ENCODE peak calls at places on chromosomes 13 and 19, in six cellular contexts. O is IMR-90, R is H9, D is mesenchymal stem cell, G is H1, Z is trophoblast cell. I is an unnamed sample.

GRCh38 chr19:28883241-28883693 is 329.7 kb downstream of the UQCRFS1 start:
- DNase-seq in O (peak; percentile 41), R (peak; percentile 34), Z (no peak), G (no peak), D (no peak), I (no peak)

GRCh38 chr19:3262362-3262761 is 37.9 kb downstream of the CELF5 start:
- DNase-seq in G (no peak), O (no peak), R (no peak), D (no peak), Z (no peak), I (no peak)

GRCh38 chr19:40084948-40085347 is 5.8 kb downstream of the ZNF780A start:
- DNase-seq in O (no peak), G (no peak), Z (peak; percentile 1), D (no peak), R (no peak), I (no peak)

GRCh38 chr19:35040826-35041547 is 534 bp upstream of the HPN start:
- DNase-seq in O (no peak), G (no peak), R (peak; percentile 87), Z (peak; percentile 26), D (peak; percentile 30), I (no peak)

GRCh38 chr19:5627395-5627904 is 4.6 kb downstream of the SAFB start:
- DNase-seq in O (peak; percentile 72), Z (peak; percentile 42), D (peak; percentile 47), R (peak; percentile 31), G (no peak), I (no peak)

GRCh38 chr19:13729859-13730258 is 34.5 kb upstream of the MRI1 start:
- DNase-seq in O (peak; percentile 61), Z (no peak), D (no peak), G (no peak), R (no peak), I (no peak)

GRCh38 chr13:110445722-110446569 is 115.6 kb downstream of the RAB20 start:
- DNase-seq in D (no peak), O (peak; percentile 31), R (no peak), Z (no peak), G (no peak), I (no peak)

GRCh38 chr13:41352935-41353801 is 42.1 kb downstream of the NAA16 start:
- DNase-seq in O (peak; percentile 59), Z (peak; percentile 98), G (no peak), R (peak; percentile 47), D (peak; percentile 82), I (peak; percentile 38)

GRCh38 chr13:86914757-86915156 is 756.4 kb upstream of the SLITRK5 start:
- DNase-seq in O (no peak), R (no peak), D (no peak), Z (no peak), G (no peak), I (no peak)
- H3K18ac ChIP-seq in O (no peak overlapping the region), R (no peak overlapping the region), D (no peak overlapping the region), Z (no peak overlapping the region), G (no peak overlapping the region), I (no peak overlapping the region)

DNA sequence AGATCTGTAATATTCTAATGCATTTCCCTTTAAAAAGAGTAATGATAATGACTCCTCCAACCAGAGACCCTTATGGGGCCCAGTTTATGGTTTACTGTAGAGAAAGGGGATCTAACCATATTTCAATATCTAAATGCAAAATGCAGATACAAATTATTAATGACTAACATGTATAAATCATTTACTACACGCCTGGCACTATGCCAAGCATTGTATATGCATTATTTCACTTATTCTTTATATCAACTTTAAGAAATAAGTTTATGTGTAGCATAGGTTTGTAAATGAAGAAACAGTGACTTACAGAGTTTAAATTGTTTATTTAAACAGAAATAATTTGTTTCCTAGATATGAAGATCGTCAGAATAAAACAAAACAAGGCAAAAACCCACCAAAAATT is 86.2 kb upstream of the SCEL start:
- DNase-seq in Z (no peak), O (no peak), D (no peak), R (no peak), G (no peak), I (no peak)
- H4K91ac ChIP-seq in Z (no peak overlapping the region), O (no peak overlapping the region), D (no peak overlapping the region), R (no peak overlapping the region), G (no peak overlapping the region), I (no peak overlapping the region)

GRCh38 chr19:36527873-36528193 is 238 bp downstream of the ZNF260 start:
- DNase-seq in R (no peak), G (no peak), D (no peak), Z (peak; percentile 0), O (no peak), I (no peak)
- H3K18ac ChIP-seq in R (peak overlapping the region; percentile 99), G (peak overlapping the region; percentile 96), D (peak overlapping the region; percentile 14), Z (peak overlapping the region; percentile 98), O (peak overlapping the region; percentile 82), I (peak overlapping the region; percentile 97)

DNA sequence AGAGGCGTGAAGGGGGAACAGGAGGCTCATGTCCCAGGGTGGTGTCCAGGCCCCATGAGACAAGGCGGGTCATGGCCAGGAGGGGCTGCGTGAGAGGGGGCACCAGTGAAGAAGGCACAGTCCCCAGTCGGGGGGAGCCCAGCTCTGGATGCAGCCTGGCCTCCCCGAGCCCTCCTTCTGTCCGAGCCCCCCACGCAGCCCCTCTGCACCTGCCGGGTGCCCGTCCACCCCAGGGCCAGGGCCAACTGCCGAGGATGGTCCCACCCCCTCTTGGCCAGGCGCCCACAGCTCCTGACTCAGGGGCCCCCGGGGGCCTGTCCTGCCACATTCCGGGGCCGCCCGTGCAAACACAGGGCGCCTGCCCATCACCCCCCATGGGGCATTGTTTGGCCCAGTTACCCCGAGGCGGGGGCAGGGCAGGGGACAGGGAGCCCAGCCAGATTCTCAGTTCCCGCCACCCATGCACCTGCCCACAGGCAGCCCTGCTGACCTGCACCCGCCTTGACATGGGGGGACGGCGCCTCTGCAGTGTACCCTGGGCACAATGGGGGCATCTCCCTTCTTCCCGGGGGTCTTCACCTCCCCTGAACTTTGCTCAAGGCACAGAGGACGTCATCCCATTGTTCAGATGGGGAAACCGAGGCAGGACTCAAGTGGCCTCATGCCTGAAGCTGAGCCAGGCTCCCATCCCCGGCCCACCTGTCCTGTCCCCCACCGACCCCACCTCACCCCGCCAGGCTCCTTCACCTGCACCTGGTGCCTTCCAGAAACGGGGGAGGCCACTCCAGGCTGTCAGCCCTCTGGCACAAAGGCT is 5.4 kb upstream of the TCF3 start:
- DNase-seq in Z (no peak), R (peak; percentile 24), G (no peak), O (no peak), D (no peak), I (no peak)
- H4K91ac ChIP-seq in Z (no peak overlapping the region), R (no peak overlapping the region), G (no peak overlapping the region), O (no peak overlapping the region), D (no peak overlapping the region), I (no peak overlapping the region)

DNA sequence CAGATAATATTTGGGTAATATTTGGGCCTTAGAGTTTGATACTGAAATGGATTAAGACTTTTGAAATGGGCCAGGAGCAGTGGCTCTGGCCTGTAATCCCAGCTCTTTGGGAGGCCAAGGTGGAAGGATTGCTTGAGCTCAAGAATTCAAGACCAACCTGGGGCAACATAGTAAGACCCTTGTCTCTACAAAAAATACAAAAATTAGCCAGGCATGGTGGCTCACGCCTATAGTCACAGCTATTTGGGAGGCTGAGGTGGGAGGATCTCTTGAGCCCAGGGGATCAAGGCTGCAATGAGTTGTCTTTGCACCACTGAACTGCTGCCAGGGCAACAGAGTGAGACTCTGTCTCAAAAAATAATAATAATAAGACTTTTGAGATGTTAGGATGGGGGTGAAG is 926 bp upstream of the ZNF836 start:
- DNase-seq in D (no peak), O (no peak), Z (no peak), G (no peak), R (no peak), I (no peak)
- H3K18ac ChIP-seq in D (no peak overlapping the region), O (no peak overlapping the region), Z (no peak overlapping the region), G (no peak overlapping the region), R (no peak overlapping the region), I (no peak overlapping the region)

GRCh38 chr13:112741835-112742570 is 52.2 kb downstream of the ATP11A start:
- DNase-seq in O (no peak), Z (no peak), R (no peak), D (no peak), G (no peak), I (no peak)

GRCh38 chr13:112746044-112746443 is 56.2 kb downstream of the ATP11A start:
- DNase-seq in G (no peak), Z (peak; percentile 19), R (no peak), D (no peak), O (no peak), I (no peak)

GRCh38 chr13:112744306-112745021 is 54.6 kb downstream of the ATP11A start:
- DNase-seq in G (no peak), D (peak; percentile 38), R (no peak), O (peak; percentile 63), Z (peak; percentile 74), I (no peak)

GRCh38 chr13:112742583-112742982 is 52.7 kb downstream of the ATP11A start:
- DNase-seq in G (no peak), R (no peak), Z (no peak), O (no peak), D (no peak), I (no peak)

GRCh38 chr13:112743451-112744305 is 53.8 kb downstream of the ATP11A start:
- DNase-seq in O (no peak), D (no peak), G (no peak), Z (peak; percentile 90), R (no peak), I (no peak)
- H4K91ac ChIP-seq in O (peak overlapping the region; percentile 54), D (no peak overlapping the region), G (no peak overlapping the region), Z (no peak overlapping the region), R (no peak overlapping the region), I (no peak overlapping the region)

GRCh38 chr13:90632184-90632583 is 715.3 kb upstream of the MIR17HG start:
- DNase-seq in R (no peak), O (no peak), D (no peak), Z (no peak), G (no peak), I (no peak)
- H3K18ac ChIP-seq in R (no peak overlapping the region), O (no peak overlapping the region), D (no peak overlapping the region), Z (no peak overlapping the region), G (no peak overlapping the region), I (no peak overlapping the region)

I was measured in neuronal stem cell.